ENCODE peak calls at places on chromosomes 12 and 14, in nine cellular contexts. R is mesothelial cell of epicardium, N is MCF 10A, Y is psoas muscle, T is PC-9, B is M059J, C is A673, D is AML-193, M is GM13977. I is an unnamed sample.

GRCh38 chr14:40164083-40164482 is 731.9 kb upstream of the FBXO33 start:
- DNase-seq in B (peak), R (no peak), T (no peak), M (no peak), C (no peak), D (no peak), N (no peak), Y (no peak), I (peak)

GRCh38 chr12:40959041-40959440 is 229.1 kb upstream of the PDZRN4 start:
- DNase-seq in T (no peak), C (no peak), D (no peak), M (no peak), R (no peak), B (no peak), Y (no peak), N (no peak), I (no peak)

GRCh38 chr14:103724116-103724515 is 8.5 kb downstream of the ZFYVE21 start:
- DNase-seq in B (no peak), R (no peak), T (no peak), Y (peak), N (no peak), M (no peak), D (no peak), C (no peak), I (no peak)

GRCh38 chr12:118537481-118537917 is 161.1 kb downstream of the SUDS3 start:
- DNase-seq in D (no peak), Y (peak), T (no peak), N (no peak), B (no peak), R (no peak), M (no peak), C (peak), I (no peak)

GRCh38 chr12:27619308-27619707 is 76.9 kb upstream of the REP15 start:
- DNase-seq in N (peak), R (no peak), D (peak), M (no peak), C (peak), T (peak), B (peak), Y (no peak), I (peak)

GRCh38 chr14:51424569-51425251 is 184.7 kb downstream of the TMX1 start:
- DNase-seq in N (no peak), B (no peak), Y (no peak), C (no peak), T (no peak), M (no peak), D (no peak), R (no peak), I (no peak)

GRCh38 chr12:39102474-39103209 is 197.3 kb upstream of the CPNE8 start:
- DNase-seq in C (no peak), Y (no peak), B (peak), M (no peak), T (no peak), R (no peak), N (peak), D (no peak), I (peak)

GRCh38 chr14:65303185-65303901 is 109.2 kb upstream of the FUT8 start:
- DNase-seq in D (no peak), M (no peak), Y (no peak), T (no peak), N (peak), B (no peak), C (no peak), R (no peak), I (peak)

GRCh38 chr14:92417759-92418158 is 94.8 kb downstream of the SLC24A4 start:
- DNase-seq in T (no peak), B (no peak), D (peak), N (no peak), R (no peak), M (no peak), C (no peak), Y (no peak), I (no peak)

GRCh38 chr12:103268831-103269514 is 226.8 kb downstream of the C12orf42 start:
- DNase-seq in R (no peak), Y (no peak), M (no peak), B (no peak), C (no peak), N (no peak), D (no peak), T (no peak), I (no peak)

GRCh38 chr12:57637364-57637763 is 4.4 kb upstream of the B4GALNT1 start:
- DNase-seq in M (no peak), R (no peak), N (no peak), C (no peak), D (peak), Y (no peak), T (no peak), B (no peak), I (no peak)

GRCh38 chr12:105721915-105722314 is 391.4 kb downstream of the C12orf75 start:
- DNase-seq in Y (no peak), B (no peak), R (no peak), T (no peak), M (no peak), D (no peak), C (no peak), N (no peak), I (no peak)

I was measured in A172.